ENCODE peak calls at places on chromosomes 3 and 15, in six cellular contexts. T is adrenal gland, M is uterus, D is K562, Q is GM12891, P is NB4. X is an unnamed sample.

GRCh38 chr3:56800373-56801150 is 1.2 kb downstream of the ARHGEF3 start:
- DNase-seq in P (no peak), T (peak), Q (no peak), M (no peak), D (no peak), X (no peak)

GRCh38 chr3:46477145-46477544 is 12.4 kb upstream of the LTF start:
- DNase-seq in T (no peak), M (no peak), D (no peak), Q (no peak), P (no peak), X (no peak)

GRCh38 chr3:188948658-188949400 is 222.9 kb upstream of the TPRG1 start:
- DNase-seq in P (peak), Q (no peak), D (no peak), T (peak), M (peak), X (no peak)

GRCh38 chr15:77474310-77474986 is 53.8 kb downstream of the HMG20A start:
- DNase-seq in T (no peak), M (no peak), P (no peak), Q (no peak), D (no peak), X (no peak)

GRCh38 chr3:107999215-107999775 is 91.5 kb downstream of the CD47 start:
- DNase-seq in Q (no peak), P (no peak), D (no peak), M (no peak), T (no peak), X (no peak)

GRCh38 chr3:148998715-148999413 is 7.5 kb downstream of the GYG1 start:
- DNase-seq in M (no peak), T (no peak), P (peak), Q (no peak), D (no peak), X (no peak)

GRCh38 chr15:99438222-99438592 is 127.6 kb upstream of the MEF2A start:
- DNase-seq in D (no peak), Q (no peak), P (no peak), M (peak), T (no peak), X (no peak)

GRCh38 chr3:105284876-105285275 is 81.8 kb upstream of the ALCAM start:
- DNase-seq in Q (no peak), M (no peak), T (no peak), P (no peak), D (no peak), X (no peak)

GRCh38 chr3:106172780-106173179 is 304.0 kb upstream of the CBLB start:
- DNase-seq in P (no peak), T (no peak), Q (no peak), M (no peak), D (no peak), X (no peak)

GRCh38 chr3:188146219-188146618 is 7.7 kb upstream of the LPP start:
- DNase-seq in M (no peak), P (no peak), T (no peak), D (no peak), Q (no peak), X (no peak)

GRCh38 chr3:138729279-138729678 is 105.4 kb downstream of the PIK3CB start:
- DNase-seq in D (no peak), Q (no peak), T (no peak), M (no peak), P (no peak), X (no peak)

GRCh38 chr3:132414841-132415240 is 2.5 kb upstream of the DNAJC13 start:
- DNase-seq in Q (no peak), T (no peak), D (no peak), P (no peak), M (no peak), X (no peak)

GRCh38 chr3:169195672-169196071 is 467.8 kb downstream of the MECOM start:
- DNase-seq in D (no peak), Q (no peak), T (no peak), M (no peak), P (no peak), X (no peak)

GRCh38 chr3:15324335-15324734 is 8.1 kb downstream of the SH3BP5 start:
- DNase-seq in D (no peak), P (no peak), M (peak), Q (no peak), T (peak), X (no peak)

GRCh38 chr3:108311797-108312196 is 15.4 kb downstream of the HHLA2 start:
- DNase-seq in P (peak), T (no peak), D (no peak), Q (no peak), M (no peak), X (no peak)

GRCh38 chr3:59052803-59053411 is 3.1 kb upstream of the CFAP20DC start:
- DNase-seq in M (no peak), Q (peak), P (peak), D (no peak), T (peak), X (peak)

GRCh38 chr3:59046839-59047238 is 3.0 kb downstream of the CFAP20DC start:
- DNase-seq in D (no peak), M (no peak), T (no peak), P (no peak), Q (no peak), X (no peak)

GRCh38 chr3:59049671-59050331 is at the start of gene CFAP20DC:
- DNase-seq in P (no peak), D (peak), M (peak), Q (peak), T (peak), X (peak)
- TF ChIP-seq POLR2A in P (no peak), D (peak), M (peak), Q (no peak), T (peak), X (peak)

GRCh38 chr15:63503739-63504246 is 600 bp upstream of the USP3 start:
- DNase-seq in M (peak), P (peak), Q (no peak), T (peak), D (peak), X (peak)
- TF ChIP-seq POLR2A in M (no peak), P (no peak), Q (peak), T (no peak), D (peak), X (peak)

GRCh38 chr3:187040637-187041361 is 98.5 kb downstream of the RPL39L start:
- DNase-seq in Q (no peak), T (no peak), D (no peak), M (no peak), P (no peak), X (no peak)
- TF ChIP-seq POLR2A in Q (no peak), T (no peak), D (no peak), M (no peak), P (no peak), X (no peak)

GRCh38 chr3:161070980-161071663 is 34.0 kb downstream of the B3GALNT1 start:
- DNase-seq in T (no peak), D (no peak), Q (no peak), P (no peak), M (no peak), X (no peak)

GRCh38 chr3:161067346-161067745 is 37.8 kb downstream of the B3GALNT1 start:
- DNase-seq in T (no peak), Q (no peak), M (no peak), P (no peak), D (no peak), X (no peak)

GRCh38 chr3:161072076-161072697 is 33.0 kb downstream of the B3GALNT1 start:
- DNase-seq in M (no peak), P (no peak), Q (no peak), D (no peak), T (no peak), X (no peak)

GRCh38 chr3:161070252-161070930 is 34.8 kb downstream of the B3GALNT1 start:
- DNase-seq in M (no peak), P (no peak), Q (no peak), D (no peak), T (no peak), X (no peak)

DNA sequence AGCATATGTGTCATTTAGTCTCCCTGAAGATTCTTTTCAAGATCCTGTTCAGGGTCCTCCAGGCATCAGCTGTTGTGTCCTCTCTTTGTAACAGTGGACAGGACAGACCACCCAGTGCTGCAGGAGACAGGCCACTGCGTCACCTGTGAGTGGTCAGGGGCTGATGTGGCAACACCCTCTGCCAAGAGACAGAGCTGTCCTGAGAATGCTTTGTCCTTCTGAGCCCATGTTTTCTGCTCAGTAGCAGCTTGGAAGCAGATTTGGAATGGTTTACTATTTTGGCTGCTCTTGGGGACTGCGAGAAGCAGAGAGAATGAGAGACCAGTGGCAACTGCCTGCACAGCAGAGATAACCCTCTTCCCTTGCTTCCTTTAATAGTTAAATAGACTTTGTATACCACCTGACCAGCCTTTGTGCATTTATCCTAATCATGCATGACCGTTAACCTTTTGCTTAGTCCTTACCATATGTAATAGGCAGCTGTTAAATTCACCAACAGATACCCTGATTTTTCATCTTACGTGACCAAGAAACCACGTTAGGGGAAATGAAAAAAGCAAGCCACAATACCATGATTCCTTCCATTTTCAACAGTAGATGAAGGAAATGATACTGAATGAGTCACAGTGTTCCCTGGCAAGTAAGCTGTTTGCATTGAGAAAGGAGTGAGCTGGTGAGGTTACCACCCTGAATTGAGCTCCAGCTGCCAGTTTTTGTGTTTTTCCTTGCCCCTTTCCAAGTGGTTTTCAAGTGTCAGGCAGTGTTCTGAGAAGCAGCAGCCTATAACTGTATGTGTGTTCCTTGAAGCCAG is 35.5 kb downstream of the B3GALNT1 start:
- DNase-seq in P (peak), T (peak), D (no peak), M (no peak), Q (peak), X (peak)
- TF ChIP-seq POLR2A in P (no peak), T (no peak), D (no peak), M (no peak), Q (no peak), X (no peak)

GRCh38 chr15:43791993-43792760 is at the start of gene SERF2:
- DNase-seq in D (peak), P (peak), T (peak), Q (peak), M (peak), X (peak)
- TF ChIP-seq POLR2A in D (peak), P (peak), T (peak), Q (peak), M (peak), X (peak)

X was measured in erythroblast.